ENCODE peak calls at places on chromosomes 2 and 18, in five cellular contexts. One of them, this sample, is unnamed.

GRCh38 chr2:198055726-198056125 is 251.3 kb downstream of the PLCL1 start:
- DNase-seq in HepG2: no peak
- DNase-seq in H1: no peak
- DNase-seq in K562: no peak
- DNase-seq in GM12878: no peak
- DNase-seq in this sample: no peak

GRCh38 chr18:54444309-54444914 is 86.7 kb downstream of the C18orf54 start:
- DNase-seq in H1: peak
- DNase-seq in GM12878: no peak
- DNase-seq in HepG2: peak
- DNase-seq in K562: peak
- DNase-seq in this sample: peak

GRCh38 chr2:229980440-229981184 is 58.3 kb downstream of the FBXO36 start:
- DNase-seq in HepG2: no peak
- DNase-seq in K562: peak
- DNase-seq in H1: peak
- DNase-seq in GM12878: peak
- DNase-seq in this sample: no peak

GRCh38 chr2:217951521-217952247 is 51.1 kb downstream of the TNS1 start:
- DNase-seq in HepG2: no peak
- DNase-seq in H1: no peak
- DNase-seq in K562: no peak
- DNase-seq in GM12878: no peak
- DNase-seq in this sample: no peak

GRCh38 chr2:239313776-239314175 is 87.0 kb downstream of the HDAC4 start:
- DNase-seq in HepG2: no peak
- DNase-seq in GM12878: no peak
- DNase-seq in K562: no peak
- DNase-seq in H1: peak
- DNase-seq in this sample: no peak

GRCh38 chr18:24196764-24197163 is 57.9 kb downstream of the CABYR start:
- DNase-seq in K562: no peak
- DNase-seq in HepG2: no peak
- DNase-seq in H1: no peak
- DNase-seq in GM12878: no peak
- DNase-seq in this sample: no peak

GRCh38 chr2:128145651-128146050 is 54.7 kb downstream of the UGGT1 start:
- DNase-seq in GM12878: no peak
- DNase-seq in HepG2: no peak
- DNase-seq in K562: no peak
- DNase-seq in H1: no peak
- DNase-seq in this sample: no peak

GRCh38 chr2:133886735-133887675 is 318.7 kb upstream of the NCKAP5 start:
- DNase-seq in HepG2: peak
- DNase-seq in K562: peak
- DNase-seq in GM12878: peak
- DNase-seq in H1: peak
- DNase-seq in this sample: peak

GRCh38 chr2:9984217-9984739 is 32.8 kb downstream of the GRHL1 start:
- DNase-seq in H1: no peak
- DNase-seq in HepG2: peak
- DNase-seq in GM12878: peak
- DNase-seq in K562: peak
- DNase-seq in this sample: peak

GRCh38 chr2:240885980-240886565 is 9.9 kb downstream of the MAB21L4 start:
- DNase-seq in K562: no peak
- DNase-seq in GM12878: no peak
- DNase-seq in H1: no peak
- DNase-seq in HepG2: no peak
- DNase-seq in this sample: no peak

GRCh38 chr2:98172951-98173350 is 86.0 kb downstream of the VWA3B start:
- DNase-seq in HepG2: no peak
- DNase-seq in K562: no peak
- DNase-seq in H1: no peak
- DNase-seq in GM12878: no peak
- DNase-seq in this sample: no peak

GRCh38 chr2:154697422-154698237 is 865 bp upstream of the KCNJ3 start:
- DNase-seq in K562: no peak
- DNase-seq in H1: peak
- DNase-seq in GM12878: no peak
- DNase-seq in HepG2: no peak
- DNase-seq in this sample: no peak

GRCh38 chr2:43184339-43184895 is 42.0 kb downstream of the ZFP36L2 start:
- DNase-seq in GM12878: no peak
- DNase-seq in H1: no peak
- DNase-seq in K562: peak
- DNase-seq in HepG2: peak
- DNase-seq in this sample: peak

GRCh38 chr2:238868616-238869292 is 20.9 kb downstream of the TWIST2 start:
- DNase-seq in HepG2: peak
- DNase-seq in GM12878: no peak
- DNase-seq in H1: no peak
- DNase-seq in K562: no peak
- DNase-seq in this sample: peak

GRCh38 chr2:85911836-85912692 is 23.3 kb upstream of the ST3GAL5 start:
- DNase-seq in H1: no peak
- DNase-seq in HepG2: no peak
- DNase-seq in K562: no peak
- DNase-seq in GM12878: no peak
- DNase-seq in this sample: peak

GRCh38 chr2:84646514-84646913 is 130.2 kb downstream of the DNAH6 start:
- DNase-seq in GM12878: no peak
- DNase-seq in HepG2: no peak
- DNase-seq in K562: no peak
- DNase-seq in H1: no peak
- DNase-seq in this sample: no peak

GRCh38 chr18:9095297-9096012 is 7.0 kb upstream of the NDUFV2 start:
- DNase-seq in K562: no peak
- DNase-seq in HepG2: peak
- DNase-seq in GM12878: peak
- DNase-seq in H1: no peak
- DNase-seq in this sample: no peak

GRCh38 chr2:225009768-225010167 is 32.5 kb downstream of the DOCK10 start:
- DNase-seq in H1: no peak
- DNase-seq in GM12878: no peak
- DNase-seq in HepG2: no peak
- DNase-seq in K562: no peak
- DNase-seq in this sample: peak

GRCh38 chr2:54262015-54262765 is 6.2 kb upstream of the TSPYL6 start:
- DNase-seq in K562: peak
- DNase-seq in HepG2: peak
- DNase-seq in H1: no peak
- DNase-seq in GM12878: no peak
- DNase-seq in this sample: no peak

GRCh38 chr2:179263460-179264237 is 983 bp downstream of the SESTD1 start:
- DNase-seq in H1: peak
- DNase-seq in HepG2: peak
- DNase-seq in K562: peak
- DNase-seq in GM12878: no peak
- DNase-seq in this sample: peak

GRCh38 chr2:100260712-100261620 is 61.3 kb downstream of the LONRF2 start:
- DNase-seq in HepG2: peak
- DNase-seq in H1: peak
- DNase-seq in K562: peak
- DNase-seq in GM12878: no peak
- DNase-seq in this sample: peak

GRCh38 chr2:185044323-185044874 is 446.1 kb downstream of the ZNF804A start:
- DNase-seq in K562: no peak
- DNase-seq in HepG2: no peak
- DNase-seq in H1: no peak
- DNase-seq in GM12878: no peak
- DNase-seq in this sample: no peak

GRCh38 chr2:127506502-127506901 is 19.8 kb downstream of the IWS1 start:
- DNase-seq in K562: no peak
- DNase-seq in GM12878: no peak
- DNase-seq in HepG2: no peak
- DNase-seq in H1: no peak
- DNase-seq in this sample: no peak

GRCh38 chr18:27004056-27004829 is 138.7 kb upstream of the AQP4 start:
- DNase-seq in HepG2: no peak
- DNase-seq in K562: no peak
- DNase-seq in GM12878: no peak
- DNase-seq in H1: no peak
- DNase-seq in this sample: no peak

GRCh38 chr18:68176901-68177300 is 538.0 kb downstream of the TMX3 start:
- DNase-seq in HepG2: no peak
- DNase-seq in K562: no peak
- DNase-seq in GM12878: no peak
- DNase-seq in H1: no peak
- DNase-seq in this sample: no peak

GRCh38 chr2:237877576-237878307 is 18.3 kb downstream of the RAMP1 start:
- DNase-seq in H1: no peak
- DNase-seq in GM12878: no peak
- DNase-seq in HepG2: no peak
- DNase-seq in K562: no peak
- DNase-seq in this sample: no peak

GRCh38 chr2:219292616-219293015 is 13.4 kb downstream of the DNAJB2 start:
- DNase-seq in GM12878: no peak
- DNase-seq in H1: no peak
- DNase-seq in K562: no peak
- DNase-seq in HepG2: no peak
- DNase-seq in this sample: no peak

GRCh38 chr2:150587547-150588209 is 100.2 kb upstream of the RND3 start:
- DNase-seq in H1: no peak
- DNase-seq in HepG2: no peak
- DNase-seq in K562: no peak
- DNase-seq in GM12878: no peak
- DNase-seq in this sample: no peak

GRCh38 chr2:8581601-8582041 is 100.2 kb upstream of the ID2 start:
- DNase-seq in H1: no peak
- DNase-seq in K562: peak
- DNase-seq in HepG2: peak
- DNase-seq in GM12878: no peak
- DNase-seq in this sample: no peak

GRCh38 chr2:8582850-8583399 is 98.9 kb upstream of the ID2 start:
- DNase-seq in H1: no peak
- DNase-seq in HepG2: no peak
- DNase-seq in GM12878: no peak
- DNase-seq in K562: no peak
- DNase-seq in this sample: no peak

GRCh38 chr2:8582191-8582849 is 99.5 kb upstream of the ID2 start:
- DNase-seq in H1: no peak
- DNase-seq in GM12878: no peak
- DNase-seq in HepG2: no peak
- DNase-seq in K562: no peak
- DNase-seq in this sample: no peak

GRCh38 chr2:8584174-8585066 is 97.4 kb upstream of the ID2 start:
- DNase-seq in GM12878: no peak
- DNase-seq in HepG2: no peak
- DNase-seq in H1: no peak
- DNase-seq in K562: no peak
- DNase-seq in this sample: no peak

DNA sequence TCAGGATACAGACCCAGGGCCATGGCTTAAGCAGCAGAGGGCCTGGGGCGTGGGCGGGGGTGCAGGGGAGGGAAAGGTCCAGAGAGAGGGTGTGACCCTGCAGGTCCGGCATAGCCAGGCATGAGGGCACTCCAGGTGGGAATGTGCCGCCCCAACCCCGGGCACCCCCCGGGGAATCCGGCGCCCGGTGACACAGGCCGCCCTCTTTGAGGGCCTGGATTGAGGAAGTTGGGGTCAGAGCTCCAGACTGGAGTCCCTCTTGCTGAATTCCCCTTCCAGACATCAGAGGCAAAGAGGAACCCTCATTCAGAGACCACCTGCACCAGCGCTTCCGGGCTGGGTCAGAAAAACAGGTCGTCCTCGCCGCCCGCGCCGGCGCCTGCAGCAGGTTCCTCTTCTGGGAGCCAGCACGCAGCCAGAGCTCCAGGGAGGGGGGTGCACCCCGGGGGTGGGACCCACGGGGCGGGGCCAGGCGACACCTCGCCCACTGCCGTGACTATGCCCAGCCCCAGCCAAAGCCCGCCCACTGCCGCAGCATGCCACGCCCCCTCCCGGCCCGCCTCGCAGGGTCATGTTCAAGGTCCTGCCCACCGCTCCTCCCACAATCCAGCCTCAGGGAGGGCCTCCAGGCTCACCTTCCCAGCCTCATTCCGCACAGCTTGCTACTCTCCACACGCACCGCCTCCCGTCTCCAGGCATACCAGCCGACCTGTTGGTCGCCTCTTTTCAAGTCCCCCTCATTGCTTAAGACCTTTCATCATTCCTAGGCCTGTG is 98.3 kb upstream of the ID2 start:
- DNase-seq in HepG2: peak
- DNase-seq in H1: peak
- DNase-seq in K562: peak
- DNase-seq in GM12878: peak
- DNase-seq in this sample: no peak
- TF ChIP-seq HDAC2 in HepG2: peak
- TF ChIP-seq HDAC2 in H1: no peak
- TF ChIP-seq HDAC2 in K562: no peak
- TF ChIP-seq HDAC2 in GM12878: no peak
- TF ChIP-seq HDAC2 in this sample: no peak

GRCh38 chr2:113357071-113357470 is 78.3 kb upstream of the PAX8 start:
- DNase-seq in K562: no peak
- DNase-seq in GM12878: no peak
- DNase-seq in HepG2: no peak
- DNase-seq in H1: no peak
- DNase-seq in this sample: no peak

GRCh38 chr2:113361051-113361450 is 76.4 kb upstream of the ZNG1B start:
- DNase-seq in K562: no peak
- DNase-seq in HepG2: no peak
- DNase-seq in H1: no peak
- DNase-seq in GM12878: no peak
- DNase-seq in this sample: no peak
- TF ChIP-seq HDAC2 in K562: no peak
- TF ChIP-seq HDAC2 in HepG2: no peak
- TF ChIP-seq HDAC2 in H1: no peak
- TF ChIP-seq HDAC2 in GM12878: no peak
- TF ChIP-seq HDAC2 in this sample: no peak

GRCh38 chr2:12289105-12289802 is 427.5 kb upstream of the TRIB2 start:
- DNase-seq in H1: no peak
- DNase-seq in HepG2: no peak
- DNase-seq in K562: no peak
- DNase-seq in GM12878: no peak
- DNase-seq in this sample: no peak
- TF ChIP-seq HDAC2 in H1: no peak
- TF ChIP-seq HDAC2 in HepG2: no peak
- TF ChIP-seq HDAC2 in K562: no peak
- TF ChIP-seq HDAC2 in GM12878: no peak
- TF ChIP-seq HDAC2 in this sample: no peak

GRCh38 chr2:621303-622099 is 55.7 kb downstream of the TMEM18 start:
- DNase-seq in GM12878: no peak
- DNase-seq in H1: peak
- DNase-seq in HepG2: no peak
- DNase-seq in K562: no peak
- DNase-seq in this sample: no peak

GRCh38 chr2:618005-618404 is 59.2 kb downstream of the TMEM18 start:
- DNase-seq in HepG2: no peak
- DNase-seq in GM12878: no peak
- DNase-seq in H1: no peak
- DNase-seq in K562: no peak
- DNase-seq in this sample: no peak

GRCh38 chr2:618591-618990 is 58.6 kb downstream of the TMEM18 start:
- DNase-seq in K562: no peak
- DNase-seq in HepG2: no peak
- DNase-seq in H1: peak
- DNase-seq in GM12878: no peak
- DNase-seq in this sample: no peak

GRCh38 chr2:619964-620363 is 57.2 kb downstream of the TMEM18 start:
- DNase-seq in GM12878: no peak
- DNase-seq in H1: peak
- DNase-seq in HepG2: no peak
- DNase-seq in K562: no peak
- DNase-seq in this sample: no peak

GRCh38 chr2:620456-621302 is 56.5 kb downstream of the TMEM18 start:
- DNase-seq in HepG2: no peak
- DNase-seq in K562: no peak
- DNase-seq in GM12878: no peak
- DNase-seq in H1: peak
- DNase-seq in this sample: no peak
- TF ChIP-seq HDAC2 in HepG2: no peak
- TF ChIP-seq HDAC2 in K562: no peak
- TF ChIP-seq HDAC2 in GM12878: no peak
- TF ChIP-seq HDAC2 in H1: no peak
- TF ChIP-seq HDAC2 in this sample: no peak

This sample was measured in A549.